ENCODE peak calls at places on chromosome 15, in eight cellular contexts. J is MM.1S, Z is NB4, Q is fibroblast of pulmonary artery, Y is heart left ventricle, E is tibial artery, H is astrocyte of the cerebellum, K is GM13977. A is an unnamed sample.

GRCh38 chr15:79116771-79117170 is 26.2 kb upstream of the RASGRF1 start:
- DNase-seq in Q (no peak), Y (no peak), E (no peak), K (no peak), Z (no peak), H (no peak), J (no peak), A (no peak)

GRCh38 chr15:88894819-88895767 is at the start of gene HAPLN3:
- DNase-seq in E (no peak), Z (peak), H (no peak), J (peak), K (peak), Y (no peak), Q (peak), A (peak)

GRCh38 chr15:76336254-76337046 is at the start of gene ISL2:
- DNase-seq in E (no peak), Z (peak), H (no peak), Y (peak), K (peak), Q (peak), J (peak), A (peak)

GRCh38 chr15:48861813-48862431 is 16.0 kb upstream of the EID1 start:
- DNase-seq in Y (no peak), K (peak), J (peak), E (no peak), Z (peak), Q (peak), H (peak), A (peak)

GRCh38 chr15:40633178-40633577 is 39.1 kb downstream of the KNL1 start:
- DNase-seq in E (no peak), H (peak), Y (no peak), Q (peak), K (no peak), J (no peak), Z (no peak), A (no peak)

GRCh38 chr15:49506341-49506740 is 83.3 kb downstream of the FGF7 start:
- DNase-seq in Q (no peak), E (no peak), K (no peak), J (no peak), Y (no peak), H (no peak), Z (no peak), A (no peak)

GRCh38 chr15:74724570-74725240 is 623 bp downstream of the CYP1A1 start:
- DNase-seq in J (no peak), H (no peak), Z (peak), Y (no peak), E (no peak), K (no peak), Q (no peak), A (no peak)

GRCh38 chr15:25169318-25169717 is 214.5 kb downstream of the SNRPN start:
- DNase-seq in Z (no peak), Y (peak), J (no peak), H (no peak), Q (no peak), E (peak), K (no peak), A (no peak)

DNA sequence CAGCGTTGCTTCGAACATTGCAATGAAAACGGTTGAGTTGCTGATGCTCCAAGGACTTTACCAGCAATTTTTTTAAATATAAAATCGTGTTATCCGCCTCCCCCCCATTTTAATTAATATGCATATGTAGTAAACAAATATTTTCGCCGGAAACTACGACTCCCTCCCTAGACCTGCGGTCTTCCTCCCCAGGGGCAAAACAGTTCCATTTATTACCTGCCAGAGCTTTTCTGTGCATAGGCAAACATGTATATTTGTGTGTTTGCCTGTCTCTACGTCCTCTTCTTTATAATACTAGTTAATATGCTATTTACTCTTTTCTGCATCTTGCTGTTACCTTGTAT is 593 bp upstream of the RSL24D1 start:
- DNase-seq in Z (no peak), J (peak), H (no peak), Q (no peak), E (no peak), K (no peak), Y (no peak), A (no peak)
- TF ChIP-seq CTCF in Z (no peak), J (no peak), H (no peak), Q (no peak), E (no peak), K (no peak), Y (no peak), A (no peak)

GRCh38 chr15:64836023-64836536 is 5.6 kb upstream of the PLEKHO2 start:
- DNase-seq in Y (no peak), H (no peak), J (no peak), E (no peak), Q (no peak), Z (no peak), K (no peak), A (no peak)
- TF ChIP-seq CTCF in Y (peak), H (no peak), J (no peak), E (no peak), Q (no peak), Z (no peak), K (peak), A (no peak)

GRCh38 chr15:52784799-52785671 is 5.1 kb downstream of the ONECUT1 start:
- DNase-seq in Q (no peak), E (no peak), H (no peak), Y (no peak), K (no peak), Z (no peak), J (no peak), A (no peak)

GRCh38 chr15:52783191-52783829 is 6.8 kb downstream of the ONECUT1 start:
- DNase-seq in Y (no peak), K (peak), E (no peak), Q (peak), Z (no peak), H (no peak), J (no peak), A (no peak)

GRCh38 chr15:52785672-52786406 is 4.3 kb downstream of the ONECUT1 start:
- DNase-seq in K (no peak), E (no peak), Y (no peak), H (no peak), Q (no peak), J (no peak), Z (no peak), A (no peak)

GRCh38 chr15:52782514-52782913 is 7.6 kb downstream of the ONECUT1 start:
- DNase-seq in Z (no peak), Q (no peak), E (no peak), Y (no peak), K (no peak), H (no peak), J (no peak), A (no peak)

GRCh38 chr15:52783929-52784798 is 6.0 kb downstream of the ONECUT1 start:
- DNase-seq in Z (no peak), J (no peak), E (no peak), H (no peak), Q (no peak), Y (no peak), K (no peak), A (no peak)
- TF ChIP-seq CTCF in Z (no peak), J (peak), E (peak), H (peak), Q (no peak), Y (peak), K (peak), A (no peak)

GRCh38 chr15:62739507-62739906 is 303.0 kb upstream of the TPM1 start:
- DNase-seq in H (no peak), Y (no peak), E (no peak), Q (peak), K (no peak), J (no peak), Z (no peak), A (no peak)

GRCh38 chr15:62741106-62741505 is 301.4 kb upstream of the TPM1 start:
- DNase-seq in E (no peak), J (no peak), Y (no peak), K (no peak), H (no peak), Z (no peak), Q (no peak), A (no peak)

GRCh38 chr15:62742409-62743171 is 300.0 kb upstream of the TPM1 start:
- DNase-seq in Y (no peak), J (peak), E (peak), H (peak), K (peak), Z (peak), Q (peak), A (peak)

GRCh38 chr15:62739082-62739481 is 303.5 kb upstream of the TPM1 start:
- DNase-seq in Z (no peak), Q (peak), K (no peak), E (no peak), H (peak), Y (no peak), J (no peak), A (no peak)

GRCh38 chr15:62740141-62741004 is 302.2 kb upstream of the TPM1 start:
- DNase-seq in H (no peak), Y (no peak), E (no peak), J (no peak), Z (no peak), Q (peak), K (no peak), A (no peak)
- TF ChIP-seq CTCF in H (no peak), Y (no peak), E (no peak), J (no peak), Z (no peak), Q (no peak), K (no peak), A (no peak)

GRCh38 chr15:52808441-52808840 is 18.3 kb upstream of the ONECUT1 start:
- DNase-seq in H (no peak), Q (no peak), K (no peak), E (no peak), Z (no peak), J (no peak), Y (no peak), A (no peak)

GRCh38 chr15:52806284-52806655 is 16.1 kb upstream of the ONECUT1 start:
- DNase-seq in J (no peak), H (no peak), Y (no peak), K (no peak), Q (no peak), E (no peak), Z (no peak), A (no peak)

GRCh38 chr15:52803543-52804306 is 13.6 kb upstream of the ONECUT1 start:
- DNase-seq in Y (no peak), J (peak), H (no peak), E (no peak), Q (no peak), K (peak), Z (no peak), A (no peak)

GRCh38 chr15:52804526-52805081 is 14.5 kb upstream of the ONECUT1 start:
- DNase-seq in J (no peak), E (no peak), K (peak), Z (no peak), H (no peak), Y (no peak), Q (no peak), A (no peak)

GRCh38 chr15:52805351-52806283 is 15.5 kb upstream of the ONECUT1 start:
- DNase-seq in E (no peak), J (no peak), K (peak), Q (no peak), Y (no peak), Z (no peak), H (no peak), A (no peak)
- TF ChIP-seq CTCF in E (no peak), J (no peak), K (no peak), Q (no peak), Y (peak), Z (no peak), H (peak), A (no peak)

DNA sequence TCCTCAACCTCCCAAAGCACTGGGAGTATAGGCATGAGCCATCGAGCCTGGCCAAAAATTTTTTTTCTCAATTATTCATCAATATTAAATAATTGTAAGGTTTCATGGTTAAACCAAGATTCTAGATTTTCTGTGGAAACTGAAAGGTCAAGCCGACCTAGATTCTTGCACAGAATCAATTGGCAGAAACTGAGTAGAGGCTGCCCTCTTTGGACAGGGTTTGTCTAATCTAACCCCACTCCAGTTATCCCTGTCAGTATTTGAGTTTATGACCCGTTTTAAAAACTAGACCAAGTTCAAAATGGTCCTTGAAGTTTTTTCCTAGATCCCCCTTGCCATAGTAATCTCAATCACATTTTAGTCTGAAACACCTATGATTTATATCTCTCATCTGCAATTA is 8.6 kb upstream of the ADAM10 start:
- DNase-seq in E (no peak), K (peak), H (no peak), Z (peak), J (peak), Q (peak), Y (no peak), A (peak)
- TF ChIP-seq CTCF in E (peak), K (peak), H (peak), Z (no peak), J (peak), Q (peak), Y (peak), A (peak)

GRCh38 chr15:68590721-68591389 is 12.1 kb downstream of the CORO2B start:
- DNase-seq in H (no peak), E (no peak), Q (no peak), J (no peak), Z (no peak), K (no peak), Y (no peak), A (no peak)
- TF ChIP-seq CTCF in H (no peak), E (no peak), Q (no peak), J (no peak), Z (no peak), K (no peak), Y (no peak), A (no peak)

DNA sequence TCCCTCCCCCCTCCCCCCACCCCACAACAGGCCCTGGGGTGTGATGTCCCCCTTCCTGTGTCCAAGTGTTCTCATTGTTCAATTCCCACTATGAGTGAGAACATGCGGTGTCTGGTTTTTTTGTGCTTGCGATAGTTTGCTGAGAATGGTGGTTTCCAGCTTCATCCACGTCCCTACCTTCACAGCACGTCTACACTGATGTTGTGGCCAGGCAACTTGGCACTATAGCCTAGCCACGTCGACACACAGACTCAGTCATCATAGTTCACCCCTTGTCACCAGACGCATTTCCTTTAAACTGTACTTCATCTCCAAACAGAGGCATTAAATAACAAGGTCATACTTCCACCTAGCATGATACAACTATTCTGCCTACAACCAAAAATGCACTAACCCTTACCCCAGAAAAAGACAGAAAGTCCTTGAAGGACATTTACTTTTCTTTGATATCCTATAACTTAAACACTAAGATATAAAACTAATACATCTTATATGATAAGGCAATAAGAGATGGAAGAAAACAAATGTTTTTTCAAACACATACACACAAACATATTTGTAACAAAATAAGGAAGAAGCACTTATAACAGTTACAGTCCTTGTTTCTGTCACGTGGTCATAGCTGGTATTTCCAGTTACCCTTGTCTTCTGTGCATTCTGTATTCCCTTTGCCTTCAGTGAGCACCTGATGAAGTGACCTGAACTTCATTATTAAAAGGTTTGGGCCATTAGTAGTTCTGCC is 121.4 kb downstream of the KLF13 start:
- DNase-seq in Q (no peak), K (no peak), Z (no peak), J (no peak), H (no peak), Y (no peak), E (no peak), A (no peak)
- TF ChIP-seq CTCF in Q (no peak), K (no peak), Z (no peak), J (no peak), H (no peak), Y (no peak), E (no peak), A (no peak)

GRCh38 chr15:77839431-77839830 is 206.7 kb upstream of the LINGO1 start:
- DNase-seq in J (no peak), Y (peak), K (no peak), Z (no peak), H (no peak), E (no peak), Q (no peak), A (no peak)
- TF ChIP-seq CTCF in J (no peak), Y (no peak), K (no peak), Z (no peak), H (no peak), E (no peak), Q (no peak), A (no peak)

GRCh38 chr15:90911302-90911623 is 8.2 kb downstream of the MAN2A2 start:
- DNase-seq in Y (no peak), J (no peak), E (no peak), Z (no peak), H (no peak), Q (no peak), K (no peak), A (no peak)
- TF ChIP-seq CTCF in Y (no peak), J (no peak), E (no peak), Z (no peak), H (no peak), Q (no peak), K (no peak), A (no peak)

A was measured in GM10248.